ENCODE peak calls at places on chromosomes 2 and 18, in ten cellular contexts. K, I, Z, V, T, N, R, X, L and G are unnamed samples.

GRCh38 chr2:236049981-236050380 is 118.2 kb downstream of the GBX2 start:
- DNase-seq in R (no peak), N (no peak), X (no peak), Z (no peak), I (no peak), V (no peak), T (no peak), K (no peak), L (no peak), G (no peak)

GRCh38 chr18:13813271-13813849 is 10.6 kb upstream of the MC5R start:
- DNase-seq in K (peak), R (peak), T (no peak), V (peak), L (peak), X (no peak), Z (peak), N (no peak), I (no peak), G (no peak)

GRCh38 chr2:178478442-178479274 is at the start of gene FKBP7:
- DNase-seq in X (peak), R (peak), K (peak), I (peak), L (no peak), Z (peak), V (peak), N (peak), T (peak), G (peak)

GRCh38 chr2:166716968-166717367 is 171.3 kb upstream of the XIRP2 start:
- DNase-seq in X (no peak), R (no peak), K (no peak), N (no peak), V (no peak), I (no peak), Z (no peak), L (no peak), T (no peak), G (no peak)

GRCh38 chr18:10841203-10841602 is 308.2 kb downstream of the PIEZO2 start:
- DNase-seq in V (no peak), Z (no peak), X (no peak), R (no peak), K (no peak), N (no peak), T (no peak), I (no peak), L (no peak), G (no peak)

GRCh38 chr2:1618191-1618961 is 125.9 kb downstream of the PXDN start:
- DNase-seq in Z (no peak), K (no peak), N (no peak), L (no peak), X (peak), T (no peak), R (no peak), V (no peak), I (peak), G (no peak)

GRCh38 chr18:76699923-76700322 is 122.4 kb upstream of the ZNF236 start:
- DNase-seq in Z (no peak), K (no peak), I (no peak), X (no peak), R (no peak), N (no peak), T (no peak), V (no peak), L (no peak), G (no peak)

GRCh38 chr2:45688479-45689298 is 37.2 kb downstream of the PRKCE start:
- DNase-seq in I (no peak), R (no peak), T (no peak), N (no peak), K (no peak), L (no peak), V (no peak), X (no peak), Z (no peak), G (no peak)

GRCh38 chr2:20205915-20206524 is 18.9 kb downstream of the SDC1 start:
- DNase-seq in T (peak), N (no peak), R (no peak), X (no peak), V (peak), I (peak), K (peak), L (no peak), Z (no peak), G (no peak)

GRCh38 chr2:224524657-224525056 is 60.5 kb downstream of the CUL3 start:
- DNase-seq in Z (no peak), I (no peak), R (no peak), N (no peak), K (no peak), T (no peak), X (no peak), L (no peak), V (no peak), G (no peak)

GRCh38 chr2:71856709-71857525 is 290.7 kb downstream of the CYP26B1 start:
- DNase-seq in L (no peak), I (no peak), X (no peak), R (no peak), N (no peak), T (no peak), V (no peak), K (peak), Z (peak), G (no peak)

GRCh38 chr2:230050151-230050550 is 18.6 kb downstream of the SLC16A14 start:
- DNase-seq in Z (no peak), I (no peak), T (no peak), N (no peak), X (no peak), R (no peak), L (no peak), V (no peak), K (no peak), G (no peak)

GRCh38 chr2:138564586-138565250 is 63.1 kb downstream of the SPOPL start:
- DNase-seq in N (no peak), K (peak), Z (no peak), L (no peak), X (no peak), T (no peak), V (no peak), R (no peak), I (no peak), G (no peak)

GRCh38 chr18:78828131-78828530 is 151.5 kb upstream of the SALL3 start:
- DNase-seq in Z (peak), R (no peak), V (no peak), K (no peak), N (no peak), L (no peak), T (no peak), X (no peak), I (no peak), G (no peak)

GRCh38 chr2:225911019-225911418 is 511.5 kb downstream of the NYAP2 start:
- DNase-seq in I (no peak), T (no peak), X (no peak), R (no peak), Z (no peak), K (no peak), N (no peak), V (no peak), L (no peak), G (no peak)

GRCh38 chr2:68643874-68644485 is 601 bp downstream of the PROKR1 start:
- DNase-seq in V (no peak), R (no peak), X (no peak), N (no peak), K (no peak), T (no peak), Z (no peak), I (no peak), L (no peak), G (no peak)

GRCh38 chr2:199819746-199820145 is 31.2 kb downstream of the FTCDNL1 start:
- DNase-seq in X (no peak), I (no peak), K (no peak), V (no peak), T (no peak), N (no peak), L (no peak), R (no peak), Z (no peak), G (no peak)

GRCh38 chr2:204258900-204259299 is 286.4 kb upstream of the PARD3B start:
- DNase-seq in L (no peak), X (no peak), T (no peak), R (no peak), V (no peak), K (no peak), I (no peak), Z (no peak), N (no peak), G (no peak)

GRCh38 chr2:191499874-191500565 is 177.9 kb upstream of the NABP1 start:
- DNase-seq in T (no peak), I (no peak), K (no peak), R (no peak), X (no peak), V (no peak), L (no peak), Z (no peak), N (no peak), G (peak)

GRCh38 chr2:19611491-19612332 is 253.3 kb upstream of the OSR1 start:
- DNase-seq in X (no peak), R (peak), V (no peak), K (peak), T (no peak), Z (no peak), I (no peak), L (peak), N (no peak), G (peak)

GRCh38 chr18:50373531-50373930 is 1.3 kb upstream of the SKA1 start:
- DNase-seq in L (no peak), N (no peak), X (no peak), V (no peak), K (no peak), R (no peak), T (no peak), Z (no peak), I (no peak), G (no peak)

GRCh38 chr2:41940715-41941114 is 107.1 kb upstream of the PKDCC start:
- DNase-seq in T (no peak), N (no peak), Z (no peak), X (no peak), K (no peak), V (no peak), R (no peak), I (no peak), L (no peak), G (no peak)

GRCh38 chr2:148614332-148615049 is 30.1 kb upstream of the EPC2 start:
- DNase-seq in N (no peak), K (peak), Z (no peak), X (no peak), R (peak), V (no peak), I (no peak), T (no peak), L (peak), G (peak)

GRCh38 chr18:46569211-46569610 is 87.8 kb downstream of the LOXHD1 start:
- DNase-seq in T (no peak), Z (no peak), K (no peak), L (no peak), R (no peak), N (no peak), I (no peak), V (no peak), X (no peak), G (no peak)

GRCh38 chr18:46570666-46571065 is 86.4 kb downstream of the LOXHD1 start:
- DNase-seq in V (no peak), L (no peak), K (no peak), R (no peak), Z (no peak), X (no peak), N (no peak), I (no peak), T (no peak), G (no peak)

GRCh38 chr18:46567196-46567595 is 89.8 kb downstream of the LOXHD1 start:
- DNase-seq in K (no peak), R (no peak), Z (no peak), T (no peak), I (no peak), V (no peak), X (no peak), L (no peak), N (no peak), G (no peak)

GRCh38 chr18:46571756-46572155 is 85.3 kb downstream of the LOXHD1 start:
- DNase-seq in L (no peak), T (no peak), I (no peak), Z (no peak), X (no peak), V (no peak), K (no peak), N (no peak), R (no peak), G (no peak)

GRCh38 chr18:46570134-46570533 is 86.9 kb downstream of the LOXHD1 start:
- DNase-seq in R (no peak), N (no peak), I (no peak), T (no peak), Z (no peak), V (no peak), L (no peak), K (no peak), X (no peak), G (no peak)
- H3K4me3 ChIP-seq in R (no peak), N (no peak), I (no peak), T (no peak), Z (no peak), V (no peak), L (no peak), K (no peak), X (no peak), G (no peak)

GRCh38 chr2:218168016-218168415 is 1.3 kb upstream of the CXCR1 start:
- DNase-seq in L (no peak), T (no peak), R (no peak), I (no peak), Z (no peak), N (no peak), X (no peak), V (no peak), K (peak), G (no peak)

GRCh38 chr2:218161639-218162038 is 5.1 kb downstream of the CXCR1 start:
- DNase-seq in L (no peak), R (no peak), X (no peak), K (no peak), T (no peak), N (no peak), I (no peak), Z (no peak), V (no peak), G (no peak)

GRCh38 chr2:218166791-218167190 is at the start of gene CXCR1:
- DNase-seq in N (no peak), R (no peak), K (peak), T (no peak), V (no peak), L (no peak), I (no peak), Z (no peak), X (no peak), G (no peak)

DNA sequence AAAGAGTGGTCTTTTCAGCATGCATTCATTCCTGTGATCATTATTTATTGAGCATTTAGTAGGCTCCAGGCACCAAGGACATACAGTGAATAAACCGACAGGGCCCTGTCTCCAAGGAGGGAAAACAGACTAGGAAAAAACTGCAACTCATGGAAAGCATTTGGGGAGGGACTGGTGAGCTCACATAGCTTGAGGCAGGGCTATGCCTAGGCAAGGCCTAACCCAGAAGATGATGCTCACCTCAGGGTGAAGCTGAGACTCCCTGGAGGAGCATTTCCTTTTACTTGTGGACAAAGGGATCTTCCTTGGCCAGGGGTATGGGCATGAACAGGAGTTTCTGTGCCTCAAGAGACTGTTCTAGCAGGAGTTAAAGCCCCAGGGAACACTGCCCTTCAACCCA is 3.9 kb downstream of the CXCR1 start:
- DNase-seq in Z (no peak), V (no peak), I (no peak), X (no peak), N (no peak), K (peak), L (no peak), R (no peak), T (no peak), G (no peak)
- TF ChIP-seq CTCF in Z (no peak), V (no peak), I (no peak), X (no peak), N (no peak), K (no peak), L (no peak), R (no peak), T (no peak), G (no peak)

GRCh38 chr2:238973038-238973772 is 125.3 kb downstream of the TWIST2 start:
- DNase-seq in K (no peak), T (no peak), Z (no peak), I (no peak), X (no peak), L (no peak), N (no peak), V (no peak), R (no peak), G (no peak)
- H3K4me3 ChIP-seq in K (no peak), T (no peak), Z (no peak), I (no peak), X (no peak), L (no peak), N (no peak), V (no peak), R (no peak), G (no peak)

GRCh38 chr18:21192308-21192624 is 49.8 kb upstream of the GREB1L start:
- DNase-seq in Z (no peak), L (no peak), R (no peak), I (no peak), K (no peak), T (no peak), N (no peak), X (no peak), V (no peak), G (no peak)
- TF ChIP-seq CTCF in Z (no peak), L (no peak), R (no peak), I (no peak), K (no peak), T (no peak), N (no peak), X (no peak), V (no peak), G (no peak)

GRCh38 chr2:31065356-31065755 is 72.9 kb downstream of the GALNT14 start:
- DNase-seq in T (no peak), N (no peak), K (no peak), R (no peak), I (no peak), V (no peak), Z (no peak), L (no peak), X (no peak), G (no peak)

GRCh38 chr2:31069926-31070325 is 68.3 kb downstream of the GALNT14 start:
- DNase-seq in N (no peak), K (no peak), R (no peak), L (no peak), Z (no peak), X (no peak), I (peak), V (no peak), T (no peak), G (no peak)

GRCh38 chr2:31070339-31070738 is 67.9 kb downstream of the GALNT14 start:
- DNase-seq in N (no peak), V (no peak), I (no peak), K (peak), T (no peak), R (no peak), L (no peak), X (no peak), Z (no peak), G (no peak)

GRCh38 chr2:31067259-31067658 is 71.0 kb downstream of the GALNT14 start:
- DNase-seq in T (no peak), V (no peak), X (no peak), R (no peak), I (no peak), L (no peak), Z (no peak), N (no peak), K (no peak), G (no peak)

GRCh38 chr2:31066594-31066993 is 71.6 kb downstream of the GALNT14 start:
- DNase-seq in T (no peak), R (no peak), X (no peak), K (no peak), Z (no peak), I (peak), L (no peak), N (no peak), V (no peak), G (no peak)
- H3K4me3 ChIP-seq in T (no peak), R (no peak), X (no peak), K (no peak), Z (no peak), I (no peak), L (no peak), N (no peak), V (no peak), G (no peak)

GRCh38 chr2:231100990-231101389 is 23.9 kb downstream of the HTR2B start:
- DNase-seq in I (no peak), X (no peak), K (no peak), N (no peak), R (no peak), V (no peak), T (no peak), Z (no peak), L (no peak), G (no peak)

GRCh38 chr2:231104115-231104713 is 20.6 kb downstream of the HTR2B start:
- DNase-seq in Z (peak), I (no peak), R (peak), T (no peak), L (peak), N (peak), K (peak), X (no peak), V (peak), G (peak)

GRCh38 chr2:231094671-231095346 is 30.0 kb downstream of the HTR2B start:
- DNase-seq in V (no peak), T (no peak), L (no peak), R (no peak), I (no peak), Z (no peak), N (no peak), K (no peak), X (no peak), G (no peak)

GRCh38 chr2:231102772-231103171 is 22.1 kb downstream of the HTR2B start:
- DNase-seq in N (no peak), X (no peak), L (no peak), I (no peak), R (no peak), Z (no peak), T (no peak), K (peak), V (no peak), G (no peak)

DNA sequence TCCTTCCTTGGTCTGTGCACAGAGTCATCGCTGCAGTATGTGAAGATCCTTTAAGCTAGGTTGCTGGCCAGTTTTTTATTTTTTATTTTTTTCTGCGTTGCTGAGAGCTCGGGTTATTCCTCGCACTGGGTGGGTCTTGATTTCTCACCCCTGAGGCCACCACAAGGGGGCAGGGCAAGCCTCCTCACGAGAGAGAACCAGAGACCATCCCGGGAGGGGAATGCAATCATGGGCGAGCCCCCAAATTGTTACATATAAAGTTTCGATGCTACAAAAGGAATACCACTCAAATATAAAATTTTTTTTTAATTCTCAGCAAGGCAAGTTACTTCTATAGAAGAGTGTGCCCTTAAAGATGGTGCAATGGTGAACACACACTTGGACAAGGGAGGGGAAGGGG is 24.9 kb downstream of the HTR2B start:
- DNase-seq in V (no peak), R (no peak), K (no peak), L (no peak), X (no peak), N (no peak), Z (peak), I (no peak), T (no peak), G (no peak)
- TF ChIP-seq CTCF in V (no peak), R (peak), K (no peak), L (no peak), X (no peak), N (no peak), Z (peak), I (peak), T (no peak), G (peak)

DNA sequence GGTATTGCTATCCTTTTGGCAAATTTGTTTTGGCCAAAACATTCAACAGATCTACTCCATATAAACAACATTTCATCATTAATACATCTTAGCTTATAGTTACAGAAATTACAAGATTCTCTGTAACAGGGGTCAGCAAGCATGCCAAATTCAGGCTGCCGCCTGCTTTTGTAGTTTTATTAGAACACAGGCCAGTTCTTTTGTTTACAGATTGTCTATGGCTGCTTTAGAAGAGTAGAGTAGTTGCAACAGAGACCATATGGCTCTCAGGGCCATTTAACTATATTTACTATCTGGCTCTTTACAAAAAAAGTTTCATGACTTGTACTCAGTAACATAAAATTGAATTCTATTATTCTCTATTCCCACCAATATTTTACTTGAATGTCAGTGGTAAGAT is 53.9 kb downstream of the LNPK start:
- DNase-seq in L (no peak), X (no peak), R (no peak), Z (no peak), T (no peak), K (no peak), N (no peak), V (no peak), I (no peak), G (no peak)
- H3K4me3 ChIP-seq in L (no peak), X (no peak), R (no peak), Z (no peak), T (no peak), K (no peak), N (no peak), V (no peak), I (no peak), G (no peak)

GRCh38 chr2:182761903-182762302 is 45.8 kb downstream of the DNAJC10 start:
- DNase-seq in X (no peak), N (peak), T (no peak), K (peak), R (no peak), V (no peak), I (no peak), Z (peak), L (no peak), G (no peak)
- TF ChIP-seq CTCF in X (no peak), N (no peak), T (no peak), K (no peak), R (no peak), V (no peak), I (peak), Z (peak), L (no peak), G (no peak)